ENCODE peak calls at places on chromosomes 3 and 15, in seven cellular contexts. Q is tibial nerve, O is HCT116, B is PC-9, T is left lung, P is right lobe of liver, R is PC-3. I is an unnamed sample.

GRCh38 chr3:54064486-54064885 is 57.9 kb upstream of the CACNA2D3 start:
- DNase-seq in Q (no peak), O (no peak), B (no peak), T (no peak), P (no peak), R (no peak), I (no peak)

GRCh38 chr3:154428369-154429206 is 1.4 kb downstream of the GPR149 start:
- DNase-seq in Q (no peak), O (no peak), B (no peak), T (no peak), P (no peak), R (no peak), I (no peak)

GRCh38 chr3:52494446-52494845 is 692 bp upstream of the STAB1 start:
- DNase-seq in Q (no peak), O (no peak), B (no peak), T (no peak), P (no peak), R (no peak), I (no peak)

GRCh38 chr3:72245183-72245811 is 460.3 kb upstream of the PROK2 start:
- DNase-seq in Q (peak), O (no peak), B (peak), T (no peak), P (no peak), R (no peak), I (no peak)

GRCh38 chr15:101296418-101297405 is 1.7 kb upstream of the SNRPA1 start:
- DNase-seq in Q (no peak), O (no peak), B (no peak), T (no peak), P (no peak), R (peak), I (peak)

GRCh38 chr3:71290301-71290700 is 293.2 kb downstream of the FOXP1 start:
- DNase-seq in Q (no peak), O (no peak), B (no peak), T (no peak), P (no peak), R (no peak), I (no peak)

GRCh38 chr3:70072180-70072579 is 72.6 kb downstream of the SAMMSON start:
- DNase-seq in Q (peak), O (no peak), B (no peak), T (no peak), P (peak), R (no peak), I (no peak)

GRCh38 chr3:63015614-63016016 is 140.4 kb upstream of the CADPS start:
- DNase-seq in Q (no peak), O (no peak), B (no peak), T (no peak), P (no peak), R (no peak), I (no peak)

GRCh38 chr15:71052356-71052755 is 62.9 kb upstream of the THSD4 start:
- DNase-seq in Q (no peak), O (no peak), B (no peak), T (no peak), P (no peak), R (peak), I (peak)

GRCh38 chr15:71050461-71050860 is 64.8 kb upstream of the THSD4 start:
- DNase-seq in Q (no peak), O (no peak), B (no peak), T (no peak), P (no peak), R (no peak), I (no peak)

GRCh38 chr15:71049706-71050422 is 65.4 kb upstream of the THSD4 start:
- DNase-seq in Q (no peak), O (no peak), B (no peak), T (no peak), P (no peak), R (peak), I (no peak)

GRCh38 chr15:71048913-71049675 is 66.2 kb upstream of the THSD4 start:
- DNase-seq in Q (no peak), O (no peak), B (no peak), T (no peak), P (no peak), R (peak), I (no peak)

GRCh38 chr15:71051539-71051938 is 63.7 kb upstream of the THSD4 start:
- DNase-seq in Q (no peak), O (no peak), B (no peak), T (no peak), P (no peak), R (peak), I (no peak)
- H3K27ac ChIP-seq in Q (no peak), O (no peak), B (no peak), T (no peak), P (no peak), R (peak), I (no peak)

DNA sequence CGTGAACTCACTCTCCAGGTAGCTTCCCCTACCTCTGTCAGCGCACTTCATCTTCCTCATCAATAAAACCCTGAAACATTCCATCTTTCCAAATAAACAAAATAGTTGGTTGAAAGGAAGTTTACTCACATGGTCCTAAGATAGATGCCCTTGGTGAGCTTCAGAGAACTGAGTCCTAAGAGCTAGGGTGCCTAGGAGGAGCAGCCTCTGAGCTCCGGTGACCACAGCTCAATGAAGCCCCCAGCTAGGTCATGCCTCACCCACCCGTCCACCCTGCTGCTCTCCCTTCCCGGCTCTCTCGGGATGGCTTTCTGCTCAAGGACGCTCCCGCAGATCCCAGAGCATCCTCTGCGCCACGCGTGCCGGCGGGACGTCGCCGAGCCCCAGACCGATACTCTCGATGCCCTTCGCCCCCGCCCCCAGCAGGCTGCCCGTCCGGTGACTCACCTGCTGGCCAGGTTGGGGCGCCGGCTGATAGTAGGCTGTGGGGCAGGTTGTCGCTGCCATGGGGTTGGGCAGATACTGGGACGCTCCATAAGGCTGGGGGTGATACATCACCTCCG is 697 bp downstream of the VGLL3 start:
- DNase-seq in Q (no peak), O (no peak), B (peak), T (no peak), P (peak), R (peak), I (peak)
- H3K27ac ChIP-seq in Q (peak), O (no peak), B (peak), T (peak), P (peak), R (no peak), I (no peak)

GRCh38 chr15:55246567-55246966 is 43.0 kb downstream of the RAB27A start:
- DNase-seq in Q (no peak), O (no peak), B (no peak), T (no peak), P (no peak), R (peak), I (no peak)
- H3K27ac ChIP-seq in Q (no peak), O (no peak), B (no peak), T (peak), P (no peak), R (peak), I (no peak)

GRCh38 chr3:32675164-32675563 is 9.8 kb upstream of the CNOT10 start:
- DNase-seq in Q (no peak), O (no peak), B (no peak), T (no peak), P (no peak), R (no peak), I (no peak)
- H3K27ac ChIP-seq in Q (no peak), O (no peak), B (no peak), T (no peak), P (no peak), R (no peak), I (no peak)

DNA sequence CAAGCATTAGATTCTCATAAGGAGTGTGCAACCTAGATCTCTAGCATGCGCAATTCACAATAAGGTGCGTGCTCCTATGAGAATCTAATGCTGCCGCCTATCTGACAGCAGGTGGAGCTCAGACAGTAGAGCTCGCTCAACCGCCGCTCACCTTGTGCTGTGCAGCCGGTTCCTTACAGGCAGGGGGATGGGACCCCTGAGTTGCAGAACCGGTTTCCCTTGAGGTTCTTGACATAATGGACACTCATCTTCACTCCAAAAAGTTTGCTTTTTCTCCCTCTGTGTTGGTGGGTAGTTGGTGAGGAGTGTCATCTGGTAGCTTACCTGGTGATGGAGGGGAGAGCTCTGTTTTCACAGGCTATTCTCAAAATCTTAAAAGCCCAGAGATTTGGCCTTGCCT is 324.0 kb upstream of the TBL1XR1 start:
- DNase-seq in Q (no peak), O (no peak), B (peak), T (peak), P (no peak), R (peak), I (peak)
- H3K27ac ChIP-seq in Q (no peak), O (no peak), B (no peak), T (no peak), P (no peak), R (no peak), I (no peak)

DNA sequence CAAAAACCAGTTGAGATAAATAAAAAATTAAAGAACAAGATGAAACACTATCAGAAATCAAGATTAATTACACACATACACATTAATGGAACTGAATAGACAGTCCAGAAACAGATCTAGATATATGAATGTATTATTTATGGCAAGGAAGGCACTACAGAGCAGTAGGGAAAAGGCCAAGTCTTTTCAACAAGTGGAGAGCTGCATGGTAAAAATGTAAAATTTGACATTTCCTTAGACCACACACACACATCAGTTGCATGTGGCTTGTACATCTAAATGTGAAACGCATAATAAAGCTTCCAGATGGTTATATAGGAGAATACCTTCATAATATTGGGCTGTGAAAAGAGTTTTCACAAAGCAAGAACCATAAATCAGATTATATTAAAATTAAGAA is 57.8 kb upstream of the ASB14 start:
- DNase-seq in Q (no peak), O (no peak), B (no peak), T (no peak), P (no peak), R (no peak), I (no peak)
- H3K27ac ChIP-seq in Q (no peak), O (no peak), B (no peak), T (no peak), P (no peak), R (no peak), I (no peak)

GRCh38 chr15:39154136-39154770 is 426.6 kb upstream of the THBS1 start:
- DNase-seq in Q (no peak), O (no peak), B (no peak), T (no peak), P (no peak), R (peak), I (no peak)
- H3K27ac ChIP-seq in Q (peak), O (no peak), B (peak), T (no peak), P (peak), R (peak), I (no peak)

I was measured in RWPE1.